ENCODE peak calls at places on chromosomes 2 and 18, in ten cellular contexts. K, I, Z, C, O, B, G, U, J and Q are unnamed samples.

GRCh38 chr2:33371304-33372090 is 105.0 kb upstream of the RASGRP3 start:
- DNase-seq in K (no peak), I (no peak), Z (no peak), C (no peak), O (no peak), B (no peak), G (no peak), U (no peak), J (no peak), Q (no peak)

GRCh38 chr2:138432971-138433370 is 68.6 kb upstream of the SPOPL start:
- DNase-seq in K (no peak), I (no peak), Z (no peak), C (no peak), O (no peak), B (no peak), G (peak), U (no peak), J (no peak), Q (no peak)

GRCh38 chr18:79862562-79862961 is 64.8 kb downstream of the KCNG2 start:
- DNase-seq in K (no peak), I (peak), Z (no peak), C (no peak), O (no peak), B (no peak), G (no peak), U (peak), J (no peak), Q (peak)

GRCh38 chr2:144529841-144530240 is 9.9 kb upstream of the ZEB2 start:
- DNase-seq in K (no peak), I (no peak), Z (no peak), C (no peak), O (no peak), B (no peak), G (no peak), U (no peak), J (no peak), Q (no peak)

GRCh38 chr2:46082531-46083485 is 214.4 kb upstream of the EPAS1 start:
- DNase-seq in K (no peak), I (no peak), Z (no peak), C (peak), O (no peak), B (peak), G (no peak), U (no peak), J (no peak), Q (no peak)

GRCh38 chr2:3585239-3586109 is 9.4 kb upstream of the COLEC11 start:
- DNase-seq in K (no peak), I (no peak), Z (no peak), C (peak), O (no peak), B (peak), G (peak), U (no peak), J (no peak), Q (no peak)

GRCh38 chr18:67519582-67519981 is 3.1 kb upstream of the DSEL start:
- DNase-seq in K (no peak), I (no peak), Z (no peak), C (no peak), O (no peak), B (no peak), G (no peak), U (no peak), J (no peak), Q (no peak)

GRCh38 chr2:28958689-28959088 is 22.4 kb upstream of the TOGARAM2 start:
- DNase-seq in K (peak), I (no peak), Z (peak), C (peak), O (peak), B (peak), G (peak), U (peak), J (no peak), Q (no peak)

GRCh38 chr2:24970483-24971299 is 1.1 kb downstream of the DNAJC27 start:
- DNase-seq in K (no peak), I (no peak), Z (no peak), C (no peak), O (no peak), B (no peak), G (no peak), U (no peak), J (no peak), Q (no peak)

GRCh38 chr2:95261602-95262001 is 12.6 kb upstream of the PROM2 start:
- DNase-seq in K (no peak), I (peak), Z (no peak), C (no peak), O (peak), B (no peak), G (no peak), U (no peak), J (no peak), Q (no peak)

GRCh38 chr18:30522288-30522929 is 520.1 kb downstream of the DSC3 start:
- DNase-seq in K (no peak), I (no peak), Z (no peak), C (no peak), O (no peak), B (no peak), G (no peak), U (no peak), J (no peak), Q (no peak)

GRCh38 chr2:60780741-60781140 is 24.7 kb downstream of the PAPOLG start:
- DNase-seq in K (no peak), I (no peak), Z (no peak), C (no peak), O (no peak), B (no peak), G (no peak), U (no peak), J (no peak), Q (no peak)

GRCh38 chr2:222290691-222291484 is 7.9 kb downstream of the PAX3 start:
- DNase-seq in K (no peak), I (no peak), Z (no peak), C (no peak), O (peak), B (no peak), G (no peak), U (no peak), J (no peak), Q (no peak)

GRCh38 chr2:233082222-233082933 is 22.2 kb downstream of the INPP5D start:
- DNase-seq in K (no peak), I (no peak), Z (no peak), C (no peak), O (no peak), B (no peak), G (no peak), U (no peak), J (no peak), Q (peak)

GRCh38 chr2:241989074-241989473 is 119.5 kb downstream of the RTP5 start:
- DNase-seq in K (no peak), I (peak), Z (no peak), C (no peak), O (no peak), B (no peak), G (no peak), U (peak), J (no peak), Q (no peak)

GRCh38 chr2:71559080-71559827 is 105.9 kb downstream of the DYSF start:
- DNase-seq in K (no peak), I (no peak), Z (no peak), C (no peak), O (no peak), B (no peak), G (no peak), U (no peak), J (no peak), Q (no peak)

GRCh38 chr2:122500316-122501105 is 745.1 kb downstream of the TSN start:
- DNase-seq in K (no peak), I (no peak), Z (no peak), C (no peak), O (no peak), B (no peak), G (no peak), U (no peak), J (no peak), Q (no peak)

GRCh38 chr18:63514326-63514725 is 27.8 kb upstream of the SERPINB12 start:
- DNase-seq in K (no peak), I (no peak), Z (no peak), C (no peak), O (no peak), B (no peak), G (no peak), U (no peak), J (no peak), Q (no peak)

GRCh38 chr2:182144039-182144779 is 158.6 kb downstream of the PPP1R1C start:
- DNase-seq in K (no peak), I (no peak), Z (no peak), C (no peak), O (no peak), B (no peak), G (no peak), U (no peak), J (no peak), Q (no peak)

GRCh38 chr18:80147418-80148315 is 38.6 kb downstream of the ADNP2 start:
- DNase-seq in K (no peak), I (peak), Z (peak), C (peak), O (peak), B (peak), G (no peak), U (peak), J (no peak), Q (peak)

GRCh38 chr2:102112692-102113665 is 29.6 kb upstream of the IL1R1 start:
- DNase-seq in K (no peak), I (no peak), Z (no peak), C (no peak), O (no peak), B (no peak), G (no peak), U (no peak), J (no peak), Q (no peak)

GRCh38 chr2:216082805-216083204 is 1.1 kb downstream of the TMEM169 start:
- DNase-seq in K (no peak), I (no peak), Z (no peak), C (peak), O (no peak), B (peak), G (no peak), U (no peak), J (no peak), Q (no peak)

GRCh38 chr2:85998071-85998991 is 107.4 kb downstream of the POLR1A start:
- DNase-seq in K (no peak), I (peak), Z (no peak), C (peak), O (no peak), B (peak), G (no peak), U (peak), J (no peak), Q (peak)

GRCh38 chr2:230714122-230714453 is 1.4 kb downstream of the CAB39 start:
- DNase-seq in K (no peak), I (no peak), Z (no peak), C (peak), O (no peak), B (no peak), G (peak), U (no peak), J (no peak), Q (no peak)

GRCh38 chr2:62204998-62205496 is 9.1 kb downstream of the B3GNT2 start:
- DNase-seq in K (no peak), I (no peak), Z (peak), C (no peak), O (no peak), B (peak), G (no peak), U (no peak), J (no peak), Q (no peak)

DNA sequence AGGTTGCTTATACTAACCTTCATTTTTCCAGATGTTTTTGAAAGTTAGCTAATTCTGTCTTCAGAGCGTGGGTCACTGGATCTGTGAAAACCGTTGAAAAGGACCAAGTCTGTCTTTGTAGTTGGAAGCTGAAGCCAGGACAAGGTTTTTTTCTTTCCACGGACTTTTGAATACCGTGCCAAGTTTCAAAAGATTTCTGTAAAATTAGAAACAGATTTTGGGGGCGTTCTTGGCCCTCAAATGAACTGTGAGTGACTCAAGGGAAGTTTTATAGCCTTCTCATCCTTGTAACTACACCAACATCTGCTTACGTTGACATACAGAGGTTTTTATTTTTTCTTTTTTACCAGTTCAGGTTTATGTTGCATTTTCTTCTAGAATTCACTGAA is at the start of gene FAP:
- DNase-seq in K (no peak), I (no peak), Z (no peak), C (no peak), O (no peak), B (no peak), G (no peak), U (no peak), J (no peak), Q (no peak)
- H3K4me3 ChIP-seq in K (no peak), I (peak), Z (no peak), C (no peak), O (no peak), B (peak), G (no peak), U (peak), J (peak), Q (peak)

GRCh38 chr2:27356382-27357181 is at the start of gene GTF3C2:
- DNase-seq in K (peak), I (peak), Z (peak), C (peak), O (peak), B (peak), G (peak), U (peak), J (no peak), Q (peak)
- TF ChIP-seq POLR2A in K (no peak), I (peak), Z (peak), C (peak), O (peak), B (no peak), G (peak), U (peak), J (no peak), Q (peak)

GRCh38 chr2:26721267-26722032 is 28.9 kb downstream of the KCNK3 start:
- DNase-seq in K (no peak), I (no peak), Z (no peak), C (peak), O (no peak), B (peak), G (no peak), U (no peak), J (no peak), Q (no peak)
- TF ChIP-seq POLR2AphosphoS5 in K (no peak), I (no peak), Z (no peak), C (no peak), O (no peak), B (no peak), G (no peak), U (no peak), J (no peak), Q (no peak)

GRCh38 chr2:90209806-90210205 is 1518.3 kb downstream of the RPIA start:
- DNase-seq in K (no peak), I (peak), Z (no peak), C (no peak), O (no peak), B (no peak), G (no peak), U (no peak), J (no peak), Q (no peak)
- H3K4me3 ChIP-seq in K (no peak), I (no peak), Z (no peak), C (no peak), O (no peak), B (no peak), G (no peak), U (no peak), J (no peak), Q (no peak)

GRCh38 chr2:64914735-64915509 is 74.3 kb upstream of the SLC1A4 start:
- DNase-seq in K (no peak), I (no peak), Z (no peak), C (no peak), O (no peak), B (no peak), G (peak), U (no peak), J (no peak), Q (no peak)
- TF ChIP-seq POLR2A in K (no peak), I (no peak), Z (no peak), C (no peak), O (no peak), B (no peak), G (no peak), U (no peak), J (no peak), Q (no peak)